ENCODE peak calls at places on chromosomes 7 and 10, in four cellular contexts. M, X, S and P are unnamed samples.

GRCh38 chr7:1741751-1742554 is 71.9 kb downstream of the ELFN1 start:
- DNase-seq in S (no peak), X (peak; percentile 68), M (peak; percentile 52), P (no peak)

GRCh38 chr10:81116990-81117389 is 579.3 kb downstream of the SH2D4B start:
- DNase-seq in S (no peak), X (no peak), M (no peak), P (no peak)

GRCh38 chr7:129498021-129498420 is 4.3 kb upstream of the SMKR1 start:
- DNase-seq in X (no peak), M (no peak), S (no peak), P (no peak)

GRCh38 chr7:6399351-6399750 is 48.4 kb downstream of the DAGLB start:
- DNase-seq in M (no peak), S (no peak), X (no peak), P (no peak)

GRCh38 chr7:480531-481218 is 39.0 kb downstream of the PDGFA start:
- DNase-seq in S (no peak), X (no peak), M (no peak), P (peak; percentile 17)

GRCh38 chr10:30413996-30414576 is 19.9 kb upstream of the MAP3K8 start:
- DNase-seq in S (peak; percentile 47), X (peak; percentile 73), M (no peak), P (no peak)

GRCh38 chr7:94008537-94008936 is 4.4 kb upstream of the BET1 start:
- DNase-seq in X (peak; percentile 77), M (no peak), S (peak; percentile 86), P (no peak)

GRCh38 chr10:100904903-100905302 is 7.9 kb upstream of the SLF2 start:
- DNase-seq in M (no peak), X (no peak), S (no peak), P (no peak)

GRCh38 chr10:129039406-129040345 is 427.4 kb upstream of the MGMT start:
- DNase-seq in X (no peak), S (no peak), M (no peak), P (no peak)

GRCh38 chr7:14988941-14989340 is 86.4 kb upstream of the DGKB start:
- DNase-seq in S (no peak), X (no peak), M (no peak), P (no peak)

GRCh38 chr7:28329616-28330373 is 82.5 kb upstream of the CREB5 start:
- DNase-seq in S (no peak), X (no peak), M (no peak), P (no peak)

GRCh38 chr10:7787150-7787856 is 490 bp downstream of the KIN start:
- DNase-seq in S (peak; percentile 23), M (no peak), X (no peak), P (no peak)

GRCh38 chr7:95700917-95701316 is 71.4 kb upstream of the DYNC1I1 start:
- DNase-seq in M (no peak), X (no peak), S (no peak), P (no peak)

GRCh38 chr10:43044444-43045245 is 32.2 kb upstream of the RET start:
- DNase-seq in X (no peak), M (no peak), S (no peak), P (peak; percentile 54)

GRCh38 chr7:26686448-26686981 is 177.9 kb downstream of the SKAP2 start:
- DNase-seq in S (peak; percentile 72), M (no peak), X (peak; percentile 63), P (no peak)

GRCh38 chr10:89478739-89479116 is 56.7 kb downstream of the SLC16A12 start:
- DNase-seq in M (no peak), X (no peak), S (peak; percentile 89), P (no peak)

GRCh38 chr7:73899731-73900142 is 38.8 kb downstream of the TMEM270 start:
- DNase-seq in S (peak; percentile 87), M (no peak), X (peak; percentile 64), P (peak; percentile 97)

GRCh38 chr7:48114589-48114988 is 25.5 kb downstream of the UPP1 start:
- DNase-seq in M (no peak), X (no peak), S (no peak), P (no peak)

GRCh38 chr10:96044686-96045085 is 1.3 kb downstream of the CCNJ start:
- DNase-seq in X (peak; percentile 2), S (peak; percentile 46), M (no peak), P (no peak)

GRCh38 chr7:37511852-37512377 is 63.3 kb upstream of the ELMO1 start:
- DNase-seq in M (no peak), X (no peak), S (no peak), P (no peak)

GRCh38 chr7:28041508-28042314 is 138.9 kb downstream of the JAZF1 start:
- DNase-seq in X (peak; percentile 77), M (no peak), S (peak; percentile 94), P (no peak)

GRCh38 chr10:120517881-120518484 is 61.0 kb downstream of the PLPP4 start:
- DNase-seq in X (peak; percentile 63), S (peak; percentile 58), M (no peak), P (no peak)

GRCh38 chr10:6339891-6340290 is 137.2 kb downstream of the PFKFB3 start:
- DNase-seq in S (no peak), M (no peak), X (no peak), P (no peak)

GRCh38 chr10:107548301-107548700 is 383.8 kb upstream of the SORCS1 start:
- DNase-seq in S (peak; percentile 57), X (no peak), M (no peak), P (no peak)

GRCh38 chr7:129825554-129826267 is 127.0 kb downstream of the UBE2H start:
- DNase-seq in M (peak; percentile 90), S (peak; percentile 58), X (peak; percentile 90), P (peak; percentile 90)

GRCh38 chr7:22442187-22442886 is 57.7 kb downstream of the STEAP1B start:
- DNase-seq in S (no peak), X (peak; percentile 65), M (no peak), P (no peak)

GRCh38 chr10:102776779-102777417 is 33.1 kb downstream of the WBP1L start:
- DNase-seq in S (peak; percentile 100), X (no peak), M (peak; percentile 87), P (peak; percentile 93)

GRCh38 chr7:51276967-51277366 is 39.6 kb downstream of the COBL start:
- DNase-seq in X (no peak), M (no peak), S (no peak), P (no peak)

GRCh38 chr7:542935-543789 is 23.5 kb upstream of the PDGFA start:
- DNase-seq in S (peak; percentile 94), X (peak; percentile 81), M (no peak), P (peak; percentile 88)

GRCh38 chr10:25487266-25487665 is 312.5 kb downstream of the GPR158 start:
- DNase-seq in S (no peak), X (no peak), M (no peak), P (no peak)

GRCh38 chr10:25483999-25484398 is 309.2 kb downstream of the GPR158 start:
- DNase-seq in S (no peak), X (no peak), M (no peak), P (no peak)
- H3K27ac ChIP-seq in S (no peak overlapping the region), X (no peak overlapping the region), M (no peak overlapping the region), P (no peak overlapping the region)

DNA sequence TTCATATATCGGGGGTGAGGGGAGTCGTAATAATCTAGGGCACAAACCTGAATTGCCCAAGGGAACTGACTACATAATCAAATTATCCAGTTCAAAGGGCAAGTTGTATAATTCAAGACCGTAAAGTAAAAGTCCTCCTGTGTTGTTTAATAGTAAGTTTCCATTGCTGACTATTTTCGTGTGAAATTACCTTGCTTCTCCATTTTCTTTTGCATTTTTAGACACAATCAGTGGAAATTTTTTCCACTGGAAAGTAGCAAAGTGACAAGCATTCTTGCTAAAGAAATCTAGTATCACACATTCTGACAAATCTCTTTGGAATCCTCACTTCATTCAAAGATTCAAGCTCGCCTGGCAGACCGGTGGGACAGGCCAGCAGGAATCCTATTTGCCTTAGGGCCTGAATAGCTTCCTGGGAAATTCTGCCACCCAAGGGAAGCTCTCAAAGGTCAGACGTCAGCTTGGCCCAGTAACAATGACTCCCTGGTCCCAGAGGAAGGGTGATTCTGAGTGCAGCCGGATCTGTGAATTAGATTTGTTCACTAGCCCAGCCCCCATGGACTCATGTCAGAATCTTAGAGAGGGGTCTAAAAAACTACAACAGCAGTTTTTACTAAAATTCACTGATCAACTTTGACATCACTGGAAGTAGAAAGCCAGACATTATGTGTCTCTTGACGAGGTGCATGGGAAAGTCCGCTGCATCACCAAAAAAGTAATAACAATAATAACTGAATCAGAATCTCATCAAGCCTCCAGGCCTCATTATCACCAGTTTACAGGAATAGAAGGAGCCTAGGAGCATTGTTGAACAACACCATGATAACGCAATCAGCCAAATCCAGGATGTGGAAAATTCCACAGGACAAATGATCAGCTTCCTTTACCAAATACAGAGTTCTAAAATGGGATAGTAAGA is 161.0 kb downstream of the SKIDA1 start:
- DNase-seq in M (peak; percentile 70), X (peak; percentile 97), S (peak; percentile 87), P (no peak)
- H3K27ac ChIP-seq in M (peak overlapping the region; percentile 29), X (peak overlapping the region; percentile 98), S (no peak overlapping the region), P (no peak overlapping the region)

GRCh38 chr7:20351901-20352300 is 21.2 kb downstream of the ITGB8 start:
- DNase-seq in X (peak; percentile 86), S (peak; percentile 79), M (no peak), P (no peak)

GRCh38 chr7:20354825-20355466 is 24.2 kb downstream of the ITGB8 start:
- DNase-seq in S (no peak), M (no peak), X (no peak), P (no peak)

GRCh38 chr7:20350518-20350951 is 19.8 kb downstream of the ITGB8 start:
- DNase-seq in M (no peak), S (peak; percentile 54), X (no peak), P (peak; percentile 24)

GRCh38 chr7:20350996-20351692 is 20.4 kb downstream of the ITGB8 start:
- DNase-seq in M (no peak), S (no peak), X (peak; percentile 12), P (no peak)

DNA sequence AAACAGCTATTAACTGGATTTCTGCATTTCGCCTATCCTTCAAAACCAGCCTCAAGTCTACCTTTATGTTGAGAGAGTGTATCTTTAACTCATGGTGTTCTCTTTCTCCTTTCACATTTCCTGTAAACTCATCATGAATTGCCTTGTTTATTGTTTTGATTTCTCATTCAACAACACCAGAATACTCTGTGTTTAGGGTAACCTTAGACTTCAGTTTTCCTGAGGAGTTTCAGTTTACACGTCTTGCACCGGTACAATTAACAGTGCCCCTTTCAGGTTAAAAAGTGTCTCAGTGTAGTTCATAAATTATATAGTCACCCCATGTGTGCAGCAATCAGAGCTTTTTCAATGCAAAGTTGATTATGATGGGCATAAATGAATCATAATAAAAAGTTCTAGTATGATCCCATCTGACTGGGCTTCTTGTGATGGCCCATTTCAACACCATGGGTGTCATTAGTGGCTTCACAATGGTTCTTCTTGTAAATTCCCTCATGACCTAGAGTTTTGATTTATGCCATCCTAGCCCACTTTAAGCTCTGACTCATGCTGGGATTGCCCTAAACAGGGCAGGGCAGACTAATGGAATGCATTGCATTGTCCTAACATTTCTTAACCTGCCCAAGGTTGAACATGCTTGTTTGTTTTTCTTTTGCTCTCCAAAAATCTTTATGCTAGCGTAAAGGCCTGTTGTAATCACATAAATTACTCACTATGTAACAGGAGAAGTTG is 22.0 kb downstream of the ITGB8 start:
- DNase-seq in M (no peak), S (peak; percentile 76), X (peak; percentile 97), P (no peak)
- H3K27ac ChIP-seq in M (no peak overlapping the region), S (no peak overlapping the region), X (peak overlapping the region; percentile 95), P (peak overlapping the region; percentile 53)

GRCh38 chr7:105246195-105247078 is 142.3 kb downstream of the SRPK2 start:
- DNase-seq in M (no peak), X (no peak), S (no peak), P (no peak)
- H3K27ac ChIP-seq in M (no peak overlapping the region), X (no peak overlapping the region), S (no peak overlapping the region), P (no peak overlapping the region)

GRCh38 chr10:69466158-69466490 is 14.9 kb downstream of the TSPAN15 start:
- DNase-seq in S (no peak), X (no peak), M (no peak), P (no peak)
- H3K27ac ChIP-seq in S (no peak overlapping the region), X (no peak overlapping the region), M (no peak overlapping the region), P (no peak overlapping the region)